ENCODE peak calls at places on chromosomes 6 and 20, in ten cellular contexts. One of them, this sample, is unnamed.

GRCh38 chr6:116047173-116047933 is 13.3 kb downstream of the FRK start:
- DNase-seq in progenitor cell of endocrine pancreas: no peak
- DNase-seq in WTC11: no peak
- DNase-seq in tibial nerve: no peak
- DNase-seq in GM10248: no peak
- DNase-seq in NB4: peak
- DNase-seq in neural progenitor cell: no peak
- DNase-seq in tibial artery: no peak
- DNase-seq in colonic mucosa: no peak
- DNase-seq in heart right ventricle: no peak
- DNase-seq in this sample: no peak

GRCh38 chr20:16641511-16641910 is 68.3 kb upstream of the KIF16B start:
- DNase-seq in progenitor cell of endocrine pancreas: no peak
- DNase-seq in WTC11: no peak
- DNase-seq in tibial nerve: no peak
- DNase-seq in GM10248: no peak
- DNase-seq in NB4: no peak
- DNase-seq in neural progenitor cell: no peak
- DNase-seq in tibial artery: no peak
- DNase-seq in colonic mucosa: no peak
- DNase-seq in heart right ventricle: no peak
- DNase-seq in this sample: no peak

GRCh38 chr20:3734111-3734843 is 1.8 kb downstream of the HSPA12B start:
- DNase-seq in progenitor cell of endocrine pancreas: no peak
- DNase-seq in WTC11: no peak
- DNase-seq in tibial nerve: no peak
- DNase-seq in GM10248: no peak
- DNase-seq in NB4: no peak
- DNase-seq in neural progenitor cell: no peak
- DNase-seq in tibial artery: no peak
- DNase-seq in colonic mucosa: peak
- DNase-seq in heart right ventricle: no peak
- DNase-seq in this sample: no peak

GRCh38 chr6:33211666-33212422 is 3.5 kb downstream of the RING1 start:
- DNase-seq in progenitor cell of endocrine pancreas: no peak
- DNase-seq in WTC11: peak
- DNase-seq in tibial nerve: no peak
- DNase-seq in GM10248: no peak
- DNase-seq in NB4: peak
- DNase-seq in neural progenitor cell: peak
- DNase-seq in tibial artery: peak
- DNase-seq in colonic mucosa: no peak
- DNase-seq in heart right ventricle: no peak
- DNase-seq in this sample: no peak

GRCh38 chr20:21496452-21496851 is 17.4 kb downstream of the NKX2-2 start:
- DNase-seq in progenitor cell of endocrine pancreas: no peak
- DNase-seq in WTC11: no peak
- DNase-seq in tibial nerve: no peak
- DNase-seq in GM10248: no peak
- DNase-seq in NB4: no peak
- DNase-seq in neural progenitor cell: no peak
- DNase-seq in tibial artery: no peak
- DNase-seq in colonic mucosa: no peak
- DNase-seq in heart right ventricle: no peak
- DNase-seq in this sample: no peak

GRCh38 chr6:109514946-109515345 is 31.9 kb upstream of the ZBTB24 start:
- DNase-seq in progenitor cell of endocrine pancreas: no peak
- DNase-seq in WTC11: no peak
- DNase-seq in tibial nerve: no peak
- DNase-seq in GM10248: no peak
- DNase-seq in NB4: no peak
- DNase-seq in neural progenitor cell: no peak
- DNase-seq in tibial artery: no peak
- DNase-seq in colonic mucosa: no peak
- DNase-seq in heart right ventricle: no peak
- DNase-seq in this sample: no peak

GRCh38 chr6:17585766-17586502 is 14.2 kb upstream of the FAM8A1 start:
- DNase-seq in progenitor cell of endocrine pancreas: no peak
- DNase-seq in WTC11: peak
- DNase-seq in tibial nerve: no peak
- DNase-seq in GM10248: no peak
- DNase-seq in NB4: peak
- DNase-seq in neural progenitor cell: peak
- DNase-seq in tibial artery: no peak
- DNase-seq in colonic mucosa: peak
- DNase-seq in heart right ventricle: no peak
- DNase-seq in this sample: no peak

GRCh38 chr6:2853766-2854393 is 12.2 kb upstream of the SERPINB1 start:
- DNase-seq in progenitor cell of endocrine pancreas: no peak
- DNase-seq in WTC11: no peak
- DNase-seq in tibial nerve: no peak
- DNase-seq in GM10248: peak
- DNase-seq in NB4: peak
- DNase-seq in neural progenitor cell: peak
- DNase-seq in tibial artery: no peak
- DNase-seq in colonic mucosa: no peak
- DNase-seq in heart right ventricle: no peak
- DNase-seq in this sample: no peak

GRCh38 chr20:46583411-46584214 is 33.2 kb upstream of the OCSTAMP start:
- DNase-seq in progenitor cell of endocrine pancreas: no peak
- DNase-seq in WTC11: peak
- DNase-seq in tibial nerve: no peak
- DNase-seq in GM10248: no peak
- DNase-seq in NB4: no peak
- DNase-seq in neural progenitor cell: peak
- DNase-seq in tibial artery: no peak
- DNase-seq in colonic mucosa: no peak
- DNase-seq in heart right ventricle: no peak
- DNase-seq in this sample: no peak

GRCh38 chr6:73028124-73028766 is 197.1 kb downstream of the KHDC1L start:
- DNase-seq in progenitor cell of endocrine pancreas: no peak
- DNase-seq in WTC11: peak
- DNase-seq in tibial nerve: no peak
- DNase-seq in GM10248: no peak
- DNase-seq in NB4: peak
- DNase-seq in neural progenitor cell: no peak
- DNase-seq in tibial artery: no peak
- DNase-seq in colonic mucosa: no peak
- DNase-seq in heart right ventricle: no peak
- DNase-seq in this sample: no peak

GRCh38 chr20:20216941-20217340 is 151.0 kb upstream of the INSM1 start:
- DNase-seq in progenitor cell of endocrine pancreas: no peak
- DNase-seq in WTC11: no peak
- DNase-seq in tibial nerve: no peak
- DNase-seq in GM10248: no peak
- DNase-seq in NB4: no peak
- DNase-seq in neural progenitor cell: no peak
- DNase-seq in tibial artery: no peak
- DNase-seq in colonic mucosa: no peak
- DNase-seq in heart right ventricle: no peak
- DNase-seq in this sample: no peak

GRCh38 chr6:40410792-40411191 is 176.4 kb downstream of the LRFN2 start:
- DNase-seq in progenitor cell of endocrine pancreas: no peak
- DNase-seq in WTC11: no peak
- DNase-seq in tibial nerve: no peak
- DNase-seq in GM10248: no peak
- DNase-seq in NB4: no peak
- DNase-seq in neural progenitor cell: no peak
- DNase-seq in tibial artery: no peak
- DNase-seq in colonic mucosa: no peak
- DNase-seq in heart right ventricle: no peak
- DNase-seq in this sample: no peak

GRCh38 chr20:58086763-58087566 is 141.5 kb downstream of the ANKRD60 start:
- DNase-seq in progenitor cell of endocrine pancreas: peak
- DNase-seq in WTC11: peak
- DNase-seq in tibial nerve: no peak
- DNase-seq in GM10248: peak
- DNase-seq in NB4: peak
- DNase-seq in neural progenitor cell: peak
- DNase-seq in tibial artery: peak
- DNase-seq in colonic mucosa: peak
- DNase-seq in heart right ventricle: peak
- DNase-seq in this sample: peak

DNA sequence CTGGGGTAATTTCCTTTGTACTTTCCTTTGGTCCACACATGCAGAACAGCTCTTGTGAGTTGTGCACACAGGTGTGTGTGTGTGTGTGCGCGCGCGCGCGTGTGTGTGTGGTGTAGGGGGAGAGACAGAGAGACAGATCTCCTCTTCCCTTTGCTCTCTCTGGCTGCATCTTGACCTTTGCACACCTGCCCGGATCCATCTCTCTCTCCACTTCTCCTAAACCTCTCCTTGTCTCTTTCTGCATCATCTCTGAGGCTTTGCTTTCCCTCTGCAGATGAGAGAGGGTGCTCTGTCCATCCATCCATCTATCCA is 67.0 kb downstream of the SRC start:
- DNase-seq in progenitor cell of endocrine pancreas: no peak
- DNase-seq in WTC11: no peak
- DNase-seq in tibial nerve: no peak
- DNase-seq in GM10248: no peak
- DNase-seq in NB4: no peak
- DNase-seq in neural progenitor cell: no peak
- DNase-seq in tibial artery: no peak
- DNase-seq in colonic mucosa: no peak
- DNase-seq in heart right ventricle: no peak
- DNase-seq in this sample: no peak
- TF ChIP-seq CTCF in progenitor cell of endocrine pancreas: no peak
- TF ChIP-seq CTCF in WTC11: no peak
- TF ChIP-seq CTCF in tibial nerve: no peak
- TF ChIP-seq CTCF in GM10248: no peak
- TF ChIP-seq CTCF in NB4: no peak
- TF ChIP-seq CTCF in neural progenitor cell: no peak
- TF ChIP-seq CTCF in tibial artery: no peak
- TF ChIP-seq CTCF in colonic mucosa: no peak
- TF ChIP-seq CTCF in heart right ventricle: no peak
- TF ChIP-seq CTCF in this sample: no peak

DNA sequence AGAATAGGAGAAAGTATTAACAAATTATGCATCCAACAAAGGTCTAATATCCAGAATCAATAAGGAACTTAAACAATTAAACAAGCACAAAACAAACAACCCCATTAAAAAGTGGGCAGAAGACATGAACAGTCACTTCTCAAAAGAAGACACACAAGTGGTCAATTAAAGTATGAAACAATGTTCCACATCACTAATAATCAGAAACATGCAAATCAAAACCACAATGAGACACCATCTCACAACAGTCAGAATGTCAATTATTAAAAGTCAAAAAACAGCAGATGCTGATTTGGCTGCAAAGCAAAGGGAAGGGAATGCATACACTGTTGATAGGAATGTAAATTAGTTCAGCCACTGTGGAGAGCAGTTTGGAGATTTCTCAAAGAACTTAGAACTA is 129.2 kb downstream of the PFDN4 start:
- DNase-seq in progenitor cell of endocrine pancreas: no peak
- DNase-seq in WTC11: no peak
- DNase-seq in tibial nerve: no peak
- DNase-seq in GM10248: no peak
- DNase-seq in NB4: no peak
- DNase-seq in neural progenitor cell: no peak
- DNase-seq in tibial artery: no peak
- DNase-seq in colonic mucosa: no peak
- DNase-seq in heart right ventricle: no peak
- DNase-seq in this sample: no peak
- TF ChIP-seq CTCF in progenitor cell of endocrine pancreas: no peak
- TF ChIP-seq CTCF in WTC11: no peak
- TF ChIP-seq CTCF in tibial nerve: no peak
- TF ChIP-seq CTCF in GM10248: no peak
- TF ChIP-seq CTCF in NB4: no peak
- TF ChIP-seq CTCF in neural progenitor cell: no peak
- TF ChIP-seq CTCF in tibial artery: no peak
- TF ChIP-seq CTCF in colonic mucosa: no peak
- TF ChIP-seq CTCF in heart right ventricle: no peak
- TF ChIP-seq CTCF in this sample: no peak

GRCh38 chr6:161837449-161837735 is 563.5 kb upstream of the AGPAT4 start:
- DNase-seq in progenitor cell of endocrine pancreas: no peak
- DNase-seq in WTC11: no peak
- DNase-seq in tibial nerve: no peak
- DNase-seq in GM10248: no peak
- DNase-seq in NB4: no peak
- DNase-seq in neural progenitor cell: no peak
- DNase-seq in tibial artery: no peak
- DNase-seq in colonic mucosa: no peak
- DNase-seq in heart right ventricle: no peak
- DNase-seq in this sample: no peak

GRCh38 chr6:161838306-161839035 is 564.6 kb upstream of the AGPAT4 start:
- DNase-seq in progenitor cell of endocrine pancreas: no peak
- DNase-seq in WTC11: peak
- DNase-seq in tibial nerve: no peak
- DNase-seq in GM10248: no peak
- DNase-seq in NB4: no peak
- DNase-seq in neural progenitor cell: peak
- DNase-seq in tibial artery: no peak
- DNase-seq in colonic mucosa: no peak
- DNase-seq in heart right ventricle: no peak
- DNase-seq in this sample: no peak

GRCh38 chr6:161835426-161836029 is 561.7 kb upstream of the AGPAT4 start:
- DNase-seq in progenitor cell of endocrine pancreas: no peak
- DNase-seq in WTC11: no peak
- DNase-seq in tibial nerve: no peak
- DNase-seq in GM10248: no peak
- DNase-seq in NB4: no peak
- DNase-seq in neural progenitor cell: no peak
- DNase-seq in tibial artery: no peak
- DNase-seq in colonic mucosa: no peak
- DNase-seq in heart right ventricle: no peak
- DNase-seq in this sample: no peak

GRCh38 chr6:161837854-161838253 is 564.0 kb upstream of the AGPAT4 start:
- DNase-seq in progenitor cell of endocrine pancreas: no peak
- DNase-seq in WTC11: no peak
- DNase-seq in tibial nerve: no peak
- DNase-seq in GM10248: no peak
- DNase-seq in NB4: no peak
- DNase-seq in neural progenitor cell: no peak
- DNase-seq in tibial artery: no peak
- DNase-seq in colonic mucosa: no peak
- DNase-seq in heart right ventricle: no peak
- DNase-seq in this sample: no peak

GRCh38 chr6:161836643-161837448 is 563.0 kb upstream of the AGPAT4 start:
- DNase-seq in progenitor cell of endocrine pancreas: no peak
- DNase-seq in WTC11: no peak
- DNase-seq in tibial nerve: no peak
- DNase-seq in GM10248: no peak
- DNase-seq in NB4: no peak
- DNase-seq in neural progenitor cell: no peak
- DNase-seq in tibial artery: no peak
- DNase-seq in colonic mucosa: no peak
- DNase-seq in heart right ventricle: no peak
- DNase-seq in this sample: no peak
- TF ChIP-seq CTCF in progenitor cell of endocrine pancreas: peak
- TF ChIP-seq CTCF in WTC11: no peak
- TF ChIP-seq CTCF in tibial nerve: peak
- TF ChIP-seq CTCF in GM10248: no peak
- TF ChIP-seq CTCF in NB4: no peak
- TF ChIP-seq CTCF in neural progenitor cell: peak
- TF ChIP-seq CTCF in tibial artery: peak
- TF ChIP-seq CTCF in colonic mucosa: peak
- TF ChIP-seq CTCF in heart right ventricle: peak
- TF ChIP-seq CTCF in this sample: peak

DNA sequence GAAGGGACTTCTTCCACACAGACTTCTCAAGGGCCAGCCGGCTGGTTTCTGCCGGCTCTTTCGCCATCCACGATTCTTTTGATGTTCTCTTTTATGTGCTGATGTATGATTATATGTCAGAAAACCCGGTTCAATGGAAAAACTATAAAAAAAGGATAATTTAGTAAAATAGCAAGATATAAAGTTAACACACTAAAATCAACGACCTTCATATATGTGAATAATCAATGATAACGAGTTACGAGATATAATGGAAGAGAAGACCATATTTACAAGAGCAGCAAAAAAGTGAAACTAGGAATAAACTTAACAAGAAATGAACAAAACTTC is 540 bp upstream of the ZSCAN12 start:
- DNase-seq in progenitor cell of endocrine pancreas: no peak
- DNase-seq in WTC11: no peak
- DNase-seq in tibial nerve: no peak
- DNase-seq in GM10248: no peak
- DNase-seq in NB4: no peak
- DNase-seq in neural progenitor cell: no peak
- DNase-seq in tibial artery: no peak
- DNase-seq in colonic mucosa: no peak
- DNase-seq in heart right ventricle: no peak
- DNase-seq in this sample: no peak
- TF ChIP-seq CTCF in progenitor cell of endocrine pancreas: no peak
- TF ChIP-seq CTCF in WTC11: no peak
- TF ChIP-seq CTCF in tibial nerve: no peak
- TF ChIP-seq CTCF in GM10248: no peak
- TF ChIP-seq CTCF in NB4: no peak
- TF ChIP-seq CTCF in neural progenitor cell: no peak
- TF ChIP-seq CTCF in tibial artery: no peak
- TF ChIP-seq CTCF in colonic mucosa: no peak
- TF ChIP-seq CTCF in heart right ventricle: no peak
- TF ChIP-seq CTCF in this sample: no peak

This sample was measured in mesothelial cell of epicardium.